ENCODE peak calls at places on chromosomes 4 and X, in five cellular contexts. One of them, this sample, is unnamed.

GRCh38 chrX:39619182-39620009 is 478.4 kb downstream of the BCOR start:
- DNase-seq in bronchial epithelial cell: peak; percentile 52
- DNase-seq in heart left ventricle: no peak
- DNase-seq in tibial artery: no peak
- DNase-seq in right atrium auricular region: no peak
- DNase-seq in this sample: no peak

GRCh38 chr4:109406337-109406931 is 27.2 kb upstream of the SEC24B start:
- DNase-seq in heart left ventricle: no peak
- DNase-seq in right atrium auricular region: no peak
- DNase-seq in bronchial epithelial cell: peak; percentile 77
- DNase-seq in tibial artery: no peak
- DNase-seq in this sample: no peak

GRCh38 chr4:87026795-87027495 is 92.1 kb downstream of the AFF1 start:
- DNase-seq in bronchial epithelial cell: no peak
- DNase-seq in heart left ventricle: no peak
- DNase-seq in tibial artery: no peak
- DNase-seq in right atrium auricular region: no peak
- DNase-seq in this sample: no peak

GRCh38 chr4:20305976-20306375 is 54.3 kb downstream of the SLIT2 start:
- DNase-seq in bronchial epithelial cell: no peak
- DNase-seq in tibial artery: no peak
- DNase-seq in heart left ventricle: no peak
- DNase-seq in right atrium auricular region: no peak
- DNase-seq in this sample: no peak

GRCh38 chr4:82988323-82988832 is 22.2 kb downstream of the LIN54 start:
- DNase-seq in right atrium auricular region: no peak
- DNase-seq in bronchial epithelial cell: no peak
- DNase-seq in heart left ventricle: no peak
- DNase-seq in tibial artery: no peak
- DNase-seq in this sample: no peak

GRCh38 chr4:82005153-82005552 is 368.6 kb downstream of the HNRNPD start:
- DNase-seq in heart left ventricle: no peak
- DNase-seq in bronchial epithelial cell: peak; percentile 45
- DNase-seq in right atrium auricular region: no peak
- DNase-seq in tibial artery: no peak
- DNase-seq in this sample: no peak

GRCh38 chrX:150984164-150984824 is 1.2 kb downstream of the HMGB3 start:
- DNase-seq in right atrium auricular region: no peak
- DNase-seq in tibial artery: no peak
- DNase-seq in heart left ventricle: no peak
- DNase-seq in bronchial epithelial cell: no peak
- DNase-seq in this sample: no peak

GRCh38 chr4:113636877-113637276 is 124.7 kb downstream of the CAMK2D start:
- DNase-seq in right atrium auricular region: no peak
- DNase-seq in tibial artery: no peak
- DNase-seq in bronchial epithelial cell: no peak
- DNase-seq in heart left ventricle: no peak
- DNase-seq in this sample: no peak

GRCh38 chr4:185359767-185360446 is 35.8 kb downstream of the LRP2BP start:
- DNase-seq in right atrium auricular region: no peak
- DNase-seq in heart left ventricle: no peak
- DNase-seq in tibial artery: no peak
- DNase-seq in bronchial epithelial cell: peak; percentile 12
- DNase-seq in this sample: no peak

GRCh38 chr4:104930298-104930697 is 216.4 kb upstream of the TET2 start:
- DNase-seq in right atrium auricular region: no peak
- DNase-seq in tibial artery: no peak
- DNase-seq in heart left ventricle: no peak
- DNase-seq in bronchial epithelial cell: no peak
- DNase-seq in this sample: no peak

GRCh38 chrX:18855919-18856644 is 127.8 kb downstream of the PHKA2 start:
- DNase-seq in heart left ventricle: no peak
- DNase-seq in tibial artery: no peak
- DNase-seq in right atrium auricular region: no peak
- DNase-seq in bronchial epithelial cell: peak; percentile 6
- DNase-seq in this sample: no peak

GRCh38 chr4:89836897-89837384 is at the start of gene SNCA:
- DNase-seq in bronchial epithelial cell: peak; percentile 60
- DNase-seq in tibial artery: peak; percentile 44
- DNase-seq in right atrium auricular region: peak; percentile 64
- DNase-seq in heart left ventricle: peak; percentile 83
- DNase-seq in this sample: peak; percentile 55

GRCh38 chr4:113397114-113397701 is 347.8 kb downstream of the ANK2 start:
- DNase-seq in right atrium auricular region: no peak
- DNase-seq in tibial artery: no peak
- DNase-seq in bronchial epithelial cell: no peak
- DNase-seq in heart left ventricle: no peak
- DNase-seq in this sample: no peak

GRCh38 chrX:47189906-47190305 is 3.7 kb upstream of the UBA1 start:
- DNase-seq in heart left ventricle: no peak
- DNase-seq in bronchial epithelial cell: no peak
- DNase-seq in right atrium auricular region: no peak
- DNase-seq in tibial artery: no peak
- DNase-seq in this sample: no peak

GRCh38 chrX:73028876-73029275 is 26.1 kb downstream of the PABPC1L2B start:
- DNase-seq in tibial artery: no peak
- DNase-seq in bronchial epithelial cell: no peak
- DNase-seq in right atrium auricular region: no peak
- DNase-seq in heart left ventricle: no peak
- DNase-seq in this sample: no peak

GRCh38 chrX:65859299-65859698 is 180.6 kb downstream of the VSIG4 start:
- DNase-seq in bronchial epithelial cell: no peak
- DNase-seq in heart left ventricle: no peak
- DNase-seq in tibial artery: no peak
- DNase-seq in right atrium auricular region: no peak
- DNase-seq in this sample: no peak

GRCh38 chrX:44747317-44747716 is 96.5 kb upstream of the DUSP21 start:
- DNase-seq in bronchial epithelial cell: no peak
- DNase-seq in heart left ventricle: no peak
- DNase-seq in tibial artery: no peak
- DNase-seq in right atrium auricular region: no peak
- DNase-seq in this sample: no peak

GRCh38 chrX:33106737-33107136 is 104.6 kb downstream of the DMD start:
- DNase-seq in tibial artery: no peak
- DNase-seq in bronchial epithelial cell: no peak
- DNase-seq in right atrium auricular region: no peak
- DNase-seq in heart left ventricle: no peak
- DNase-seq in this sample: no peak

GRCh38 chrX:12480956-12481355 is 310.3 kb upstream of the PRPS2 start:
- DNase-seq in bronchial epithelial cell: peak; percentile 68
- DNase-seq in tibial artery: no peak
- DNase-seq in right atrium auricular region: no peak
- DNase-seq in heart left ventricle: no peak
- DNase-seq in this sample: no peak

GRCh38 chrX:9847071-9847470 is 60.8 kb downstream of the SHROOM2 start:
- DNase-seq in heart left ventricle: no peak
- DNase-seq in tibial artery: no peak
- DNase-seq in bronchial epithelial cell: peak; percentile 3
- DNase-seq in right atrium auricular region: no peak
- DNase-seq in this sample: no peak

GRCh38 chr4:53916431-53916889 is 147.9 kb downstream of the CHIC2 start:
- DNase-seq in bronchial epithelial cell: peak; percentile 94
- DNase-seq in right atrium auricular region: no peak
- DNase-seq in tibial artery: no peak
- DNase-seq in heart left ventricle: no peak
- DNase-seq in this sample: no peak
- H3K27me3 ChIP-seq in bronchial epithelial cell: no peaks in the 10 kb centered on the region
- H3K27me3 ChIP-seq in right atrium auricular region: no peaks in the 10 kb centered on the region
- H3K27me3 ChIP-seq in tibial artery: peaks cover 2% of the 10 kb centered on the region
- H3K27me3 ChIP-seq in heart left ventricle: no peaks in the 10 kb centered on the region
- H3K27me3 ChIP-seq in this sample: no peaks in the 10 kb centered on the region

GRCh38 chr4:108172231-108172779 is 3.6 kb upstream of the LEF1 start:
- DNase-seq in heart left ventricle: no peak
- DNase-seq in bronchial epithelial cell: no peak
- DNase-seq in right atrium auricular region: no peak
- DNase-seq in tibial artery: no peak
- DNase-seq in this sample: no peak
- H3K27me3 ChIP-seq in heart left ventricle: peaks cover 64% of the 10 kb centered on the region
- H3K27me3 ChIP-seq in bronchial epithelial cell: peaks cover 54% of the 10 kb centered on the region
- H3K27me3 ChIP-seq in right atrium auricular region: peaks cover 28% of the 10 kb centered on the region
- H3K27me3 ChIP-seq in tibial artery: peaks cover 84% of the 10 kb centered on the region
- H3K27me3 ChIP-seq in this sample: peaks cover 60% of the 10 kb centered on the region

GRCh38 chrX:14029039-14029424 is 660 bp downstream of the GEMIN8 start:
- DNase-seq in heart left ventricle: no peak
- DNase-seq in right atrium auricular region: no peak
- DNase-seq in tibial artery: no peak
- DNase-seq in bronchial epithelial cell: no peak
- DNase-seq in this sample: no peak

GRCh38 chrX:14030248-14030592 is 528 bp upstream of the GEMIN8 start:
- DNase-seq in right atrium auricular region: no peak
- DNase-seq in heart left ventricle: no peak
- DNase-seq in bronchial epithelial cell: peak; percentile 44
- DNase-seq in tibial artery: no peak
- DNase-seq in this sample: no peak

GRCh38 chrX:14028473-14028872 is 1.2 kb downstream of the GEMIN8 start:
- DNase-seq in bronchial epithelial cell: no peak
- DNase-seq in heart left ventricle: no peak
- DNase-seq in tibial artery: no peak
- DNase-seq in right atrium auricular region: no peak
- DNase-seq in this sample: no peak

GRCh38 chrX:14029425-14030247 is at the start of gene GEMIN8:
- DNase-seq in bronchial epithelial cell: peak; percentile 63
- DNase-seq in tibial artery: peak; percentile 76
- DNase-seq in heart left ventricle: peak; percentile 92
- DNase-seq in right atrium auricular region: peak; percentile 86
- DNase-seq in this sample: peak; percentile 91

DNA sequence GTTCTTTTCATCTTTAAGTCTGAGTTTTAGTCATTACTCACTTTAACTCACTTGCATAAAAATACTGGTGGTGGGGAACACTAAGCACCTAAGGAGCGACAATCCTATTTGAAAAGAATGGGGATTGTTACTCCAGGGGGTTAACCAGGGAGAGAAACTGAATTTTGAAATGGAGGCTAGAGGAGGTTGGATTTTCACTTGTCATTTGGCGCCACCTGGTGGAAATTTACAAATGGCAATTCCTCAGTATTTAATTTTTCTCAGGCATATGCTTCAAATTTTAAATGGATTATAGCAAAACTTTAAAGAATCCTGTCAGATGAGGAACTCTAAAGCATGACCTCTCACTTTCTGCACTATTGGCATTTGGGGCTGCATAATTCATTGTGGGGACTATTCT is 2.7 kb upstream of the GEMIN8 start:
- DNase-seq in heart left ventricle: no peak
- DNase-seq in right atrium auricular region: no peak
- DNase-seq in tibial artery: peak; percentile 28
- DNase-seq in bronchial epithelial cell: peak; percentile 26
- DNase-seq in this sample: no peak
- H3K27me3 ChIP-seq in heart left ventricle: peaks cover 9% of the 10 kb centered on the region
- H3K27me3 ChIP-seq in right atrium auricular region: no peaks in the 10 kb centered on the region
- H3K27me3 ChIP-seq in tibial artery: no peaks in the 10 kb centered on the region
- H3K27me3 ChIP-seq in bronchial epithelial cell: no peaks in the 10 kb centered on the region
- H3K27me3 ChIP-seq in this sample: no peaks in the 10 kb centered on the region

GRCh38 chrX:115970718-115971117 is 199.8 kb upstream of the AGTR2 start:
- DNase-seq in tibial artery: no peak
- DNase-seq in bronchial epithelial cell: no peak
- DNase-seq in right atrium auricular region: no peak
- DNase-seq in heart left ventricle: no peak
- DNase-seq in this sample: no peak
- H3K27me3 ChIP-seq in tibial artery: no peaks in the 10 kb centered on the region
- H3K27me3 ChIP-seq in bronchial epithelial cell: no peaks in the 10 kb centered on the region
- H3K27me3 ChIP-seq in right atrium auricular region: peaks cover 5% of the 10 kb centered on the region
- H3K27me3 ChIP-seq in heart left ventricle: peaks cover 17% of the 10 kb centered on the region
- H3K27me3 ChIP-seq in this sample: no peaks in the 10 kb centered on the region

GRCh38 chr4:6250235-6250983 is 19.2 kb upstream of the WFS1 start:
- DNase-seq in right atrium auricular region: no peak
- DNase-seq in tibial artery: no peak
- DNase-seq in bronchial epithelial cell: peak; percentile 67
- DNase-seq in heart left ventricle: peak; percentile 13
- DNase-seq in this sample: no peak
- H3K27me3 ChIP-seq in right atrium auricular region: no peaks in the 10 kb centered on the region
- H3K27me3 ChIP-seq in tibial artery: peaks cover 50% of the 10 kb centered on the region
- H3K27me3 ChIP-seq in bronchial epithelial cell: no peaks in the 10 kb centered on the region
- H3K27me3 ChIP-seq in heart left ventricle: no peaks in the 10 kb centered on the region
- H3K27me3 ChIP-seq in this sample: peaks cover 42% of the 10 kb centered on the region

This sample was measured in lower lobe of right lung.